ENCODE peak calls at places on chromosomes 4 and X, in five cellular contexts. O, E, S, R and L are unnamed samples.

GRCh38 chrX:16462912-16463311 is 187.0 kb upstream of the S100G start:
- DNase-seq in O (no peak), E (no peak), S (no peak), R (no peak), L (no peak)

GRCh38 chr4:154332681-154333421 is 158.7 kb downstream of the DCHS2 start:
- DNase-seq in O (peak; percentile 57), E (peak; percentile 43), S (no peak), R (no peak), L (peak; percentile 16)

GRCh38 chr4:54657194-54657555 is 582 bp upstream of the KIT start:
- DNase-seq in O (no peak), E (peak; percentile 14), S (no peak), R (no peak), L (no peak)

GRCh38 chrX:106894978-106895452 is 8.1 kb downstream of the RIPPLY1 start:
- DNase-seq in O (no peak), E (no peak), S (no peak), R (peak; percentile 51), L (no peak)

GRCh38 chr4:116055857-116056827 is 942.7 kb upstream of the NDST4 start:
- DNase-seq in O (no peak), E (peak; percentile 1), S (no peak), R (no peak), L (no peak)

GRCh38 chr4:91630764-91631163 is 673.0 kb upstream of the GRID2 start:
- DNase-seq in O (no peak), E (no peak), S (no peak), R (no peak), L (no peak)

GRCh38 chr4:128688025-128688721 is 121.3 kb upstream of the JADE1 start:
- DNase-seq in O (no peak), E (no peak), S (no peak), R (no peak), L (no peak)

GRCh38 chr4:145945431-145946155 is 7.0 kb upstream of the ZNF827 start:
- DNase-seq in O (no peak), E (no peak), S (no peak), R (no peak), L (no peak)

GRCh38 chr4:7279902-7280301 is 87.6 kb downstream of the SORCS2 start:
- DNase-seq in O (no peak), E (no peak), S (no peak), R (no peak), L (no peak)

GRCh38 chr4:40622913-40623312 is 6.8 kb downstream of the RBM47 start:
- DNase-seq in O (no peak), E (no peak), S (no peak), R (no peak), L (no peak)
- H3K27ac ChIP-seq in O (no peak overlapping the region), E (no peak overlapping the region), S (no peak overlapping the region), R (no peak overlapping the region), L (no peak overlapping the region)

DNA sequence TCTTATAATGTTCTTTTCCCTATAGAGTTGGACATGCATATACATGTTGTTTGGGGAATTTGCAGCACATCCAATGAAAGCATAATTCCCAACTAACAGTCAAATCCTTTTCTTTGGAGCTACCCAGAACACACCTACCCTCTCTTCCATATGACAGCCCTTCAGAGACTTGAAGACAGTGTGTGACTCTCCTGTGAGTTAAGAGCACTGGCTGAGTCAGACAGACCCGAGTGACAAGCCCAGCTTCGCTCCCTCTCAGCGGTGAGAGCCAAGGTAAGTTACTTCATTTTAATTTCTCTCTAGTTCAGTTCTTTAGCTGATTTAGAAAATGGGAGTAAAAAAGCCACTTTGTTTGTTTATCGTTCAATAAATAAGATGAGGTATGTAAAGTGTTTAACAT is 86.3 kb downstream of the RTL9 start:
- DNase-seq in O (no peak), E (no peak), S (no peak), R (no peak), L (no peak)
- TF ChIP-seq GABPA in O (no peak), E (no peak), S (no peak), R (no peak), L (no peak)

GRCh38 chrX:154365997-154366665 is 8.3 kb downstream of the FLNA start:
- DNase-seq in O (no peak), E (no peak), S (no peak), R (no peak), L (no peak)

GRCh38 chrX:154368630-154369452 is 5.6 kb downstream of the FLNA start:
- DNase-seq in O (no peak), E (no peak), S (peak; percentile 73), R (peak; percentile 66), L (peak; percentile 99)

GRCh38 chrX:154366666-154367055 is 7.8 kb downstream of the FLNA start:
- DNase-seq in O (no peak), E (no peak), S (no peak), R (no peak), L (no peak)

GRCh38 chrX:154369453-154370299 is 4.8 kb downstream of the FLNA start:
- DNase-seq in O (no peak), E (peak; percentile 83), S (peak; percentile 54), R (peak; percentile 87), L (peak; percentile 80)

DNA sequence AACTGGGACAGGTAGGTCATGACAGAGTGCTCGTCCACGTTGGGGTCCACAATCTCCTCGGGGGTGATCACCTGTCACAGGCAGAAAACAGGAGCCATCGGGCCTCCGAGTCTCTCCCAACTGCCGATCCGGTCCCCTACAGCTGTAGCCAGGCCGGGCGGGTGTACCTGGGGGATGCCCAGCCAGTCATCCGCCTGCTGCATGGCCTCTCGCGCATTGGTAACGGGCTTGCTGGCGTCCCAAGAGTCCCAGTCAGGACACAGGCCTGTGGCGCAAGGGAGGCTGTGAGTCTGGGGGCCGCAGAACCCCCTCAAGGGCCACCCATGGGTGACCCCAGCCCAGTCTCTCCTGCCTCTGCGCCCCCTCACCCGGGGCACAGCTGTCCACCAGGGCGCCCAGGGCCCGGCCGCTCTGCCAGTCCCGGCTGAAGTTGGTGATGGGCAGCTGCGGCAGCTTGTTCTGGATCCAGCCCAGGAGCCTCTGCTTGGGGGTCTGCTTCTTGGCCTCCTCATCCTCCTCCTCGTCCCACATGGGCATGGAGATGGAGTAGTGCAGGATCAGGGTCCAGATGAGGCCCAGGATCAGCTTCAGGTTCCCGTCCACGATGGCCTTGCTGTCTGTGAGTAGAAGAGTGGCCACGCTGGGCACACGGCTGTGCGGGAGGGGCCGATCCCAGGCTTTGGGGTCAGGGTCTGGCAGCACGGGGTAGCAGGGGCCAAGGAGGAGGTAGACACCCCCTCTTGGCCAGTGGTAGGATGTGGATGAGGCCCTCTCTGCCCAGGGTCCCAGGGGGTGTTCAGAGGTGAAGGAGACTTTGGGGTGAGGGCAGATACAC is 6.7 kb downstream of the FLNA start:
- DNase-seq in O (no peak), E (no peak), S (no peak), R (no peak), L (no peak)
- TF ChIP-seq POLR2AphosphoS5 in O (no peak), E (no peak), S (no peak), R (no peak), L (no peak)

GRCh38 chr4:139669859-139670258 is 4.2 kb downstream of the MGST2 start:
- DNase-seq in O (no peak), E (no peak), S (no peak), R (no peak), L (no peak)
- H3K27ac ChIP-seq in O (no peak overlapping the region), E (no peak overlapping the region), S (no peak overlapping the region), R (peak overlapping the region; percentile 34), L (no peak overlapping the region)

GRCh38 chr4:33467291-33467690 is 2747.1 kb downstream of the PCDH7 start:
- DNase-seq in O (no peak), E (no peak), S (peak; percentile 4), R (no peak), L (no peak)
- TF ChIP-seq GABPA in O (no peak), E (no peak), S (no peak), R (no peak), L (no peak)